ENCODE peak calls at places on chromosomes 2 and 18, in seven cellular contexts. One of them, this sample, is unnamed.

GRCh38 chr18:24465491-24465890 is 5.1 kb downstream of the HRH4 start:
- DNase-seq in mesendoderm: no peak
- DNase-seq in H9: no peak
- DNase-seq in IMR-90: no peak
- DNase-seq in H1: no peak
- DNase-seq in mesenchymal stem cell: no peak
- DNase-seq in trophoblast cell: peak; percentile 62
- DNase-seq in this sample: no peak

GRCh38 chr18:3330622-3331021 is 68.7 kb downstream of the MYL12B start:
- DNase-seq in mesendoderm: peak; percentile 67
- DNase-seq in H9: no peak
- DNase-seq in IMR-90: no peak
- DNase-seq in H1: no peak
- DNase-seq in mesenchymal stem cell: no peak
- DNase-seq in trophoblast cell: peak; percentile 88
- DNase-seq in this sample: no peak

GRCh38 chr2:84223191-84223590 is 235.9 kb downstream of the SUCLG1 start:
- DNase-seq in mesendoderm: no peak
- DNase-seq in H9: no peak
- DNase-seq in IMR-90: peak; percentile 0
- DNase-seq in H1: no peak
- DNase-seq in mesenchymal stem cell: no peak
- DNase-seq in trophoblast cell: no peak
- DNase-seq in this sample: no peak

GRCh38 chr2:138500592-138501426 is 761 bp upstream of the SPOPL start:
- DNase-seq in mesendoderm: no peak
- DNase-seq in H9: no peak
- DNase-seq in IMR-90: no peak
- DNase-seq in H1: no peak
- DNase-seq in mesenchymal stem cell: no peak
- DNase-seq in trophoblast cell: no peak
- DNase-seq in this sample: no peak

GRCh38 chr2:226850024-226850423 is 14.2 kb downstream of the RHBDD1 start:
- DNase-seq in mesendoderm: no peak
- DNase-seq in H9: no peak
- DNase-seq in IMR-90: no peak
- DNase-seq in H1: no peak
- DNase-seq in mesenchymal stem cell: no peak
- DNase-seq in trophoblast cell: peak; percentile 23
- DNase-seq in this sample: no peak

GRCh38 chr2:47907097-47907781 is 941 bp upstream of the FBXO11 start:
- DNase-seq in mesendoderm: peak; percentile 37
- DNase-seq in H9: no peak
- DNase-seq in IMR-90: no peak
- DNase-seq in H1: no peak
- DNase-seq in mesenchymal stem cell: peak; percentile 47
- DNase-seq in trophoblast cell: peak; percentile 68
- DNase-seq in this sample: no peak

GRCh38 chr2:60290534-60290933 is 262.9 kb downstream of the BCL11A start:
- DNase-seq in mesendoderm: no peak
- DNase-seq in H9: no peak
- DNase-seq in IMR-90: no peak
- DNase-seq in H1: no peak
- DNase-seq in mesenchymal stem cell: no peak
- DNase-seq in trophoblast cell: no peak
- DNase-seq in this sample: no peak

GRCh38 chr18:78082776-78083175 is 833.1 kb downstream of the GALR1 start:
- DNase-seq in mesendoderm: no peak
- DNase-seq in H9: no peak
- DNase-seq in IMR-90: no peak
- DNase-seq in H1: no peak
- DNase-seq in mesenchymal stem cell: no peak
- DNase-seq in trophoblast cell: no peak
- DNase-seq in this sample: no peak

GRCh38 chr2:185811580-185811979 is 73.0 kb downstream of the FSIP2 start:
- DNase-seq in mesendoderm: peak; percentile 27
- DNase-seq in H9: no peak
- DNase-seq in IMR-90: no peak
- DNase-seq in H1: no peak
- DNase-seq in mesenchymal stem cell: no peak
- DNase-seq in trophoblast cell: no peak
- DNase-seq in this sample: peak; percentile 5

GRCh38 chr2:75108937-75109482 is 90.3 kb downstream of the TACR1 start:
- DNase-seq in mesendoderm: no peak
- DNase-seq in H9: no peak
- DNase-seq in IMR-90: no peak
- DNase-seq in H1: no peak
- DNase-seq in mesenchymal stem cell: no peak
- DNase-seq in trophoblast cell: peak; percentile 40
- DNase-seq in this sample: no peak

GRCh38 chr2:137357641-137358040 is 592.3 kb downstream of the THSD7B start:
- DNase-seq in mesendoderm: no peak
- DNase-seq in H9: no peak
- DNase-seq in IMR-90: no peak
- DNase-seq in H1: no peak
- DNase-seq in mesenchymal stem cell: no peak
- DNase-seq in trophoblast cell: no peak
- DNase-seq in this sample: no peak

GRCh38 chr18:79876497-79876896 is 75.0 kb downstream of the SLC66A2 start:
- DNase-seq in mesendoderm: no peak
- DNase-seq in H9: peak; percentile 22
- DNase-seq in IMR-90: no peak
- DNase-seq in H1: no peak
- DNase-seq in mesenchymal stem cell: no peak
- DNase-seq in trophoblast cell: no peak
- DNase-seq in this sample: no peak

GRCh38 chr2:28346587-28346986 is 46.1 kb upstream of the FOSL2 start:
- DNase-seq in mesendoderm: no peak
- DNase-seq in H9: no peak
- DNase-seq in IMR-90: peak; percentile 89
- DNase-seq in H1: no peak
- DNase-seq in mesenchymal stem cell: peak; percentile 82
- DNase-seq in trophoblast cell: peak; percentile 43
- DNase-seq in this sample: no peak

GRCh38 chr2:170229744-170230143 is 51.8 kb downstream of the MYO3B start:
- DNase-seq in mesendoderm: no peak
- DNase-seq in H9: no peak
- DNase-seq in IMR-90: peak; percentile 5
- DNase-seq in H1: no peak
- DNase-seq in mesenchymal stem cell: no peak
- DNase-seq in trophoblast cell: no peak
- DNase-seq in this sample: no peak

GRCh38 chr2:208064220-208064951 is 39.1 kb upstream of the PLEKHM3 start:
- DNase-seq in mesendoderm: no peak
- DNase-seq in H9: no peak
- DNase-seq in IMR-90: peak; percentile 94
- DNase-seq in H1: no peak
- DNase-seq in mesenchymal stem cell: peak; percentile 90
- DNase-seq in trophoblast cell: no peak
- DNase-seq in this sample: no peak

GRCh38 chr2:164044637-164045036 is 308.8 kb upstream of the FIGN start:
- DNase-seq in mesendoderm: no peak
- DNase-seq in H9: no peak
- DNase-seq in IMR-90: no peak
- DNase-seq in H1: no peak
- DNase-seq in mesenchymal stem cell: no peak
- DNase-seq in trophoblast cell: no peak
- DNase-seq in this sample: no peak

GRCh38 chr2:133667085-133667484 is 98.8 kb upstream of the NCKAP5 start:
- DNase-seq in mesendoderm: peak; percentile 30
- DNase-seq in H9: no peak
- DNase-seq in IMR-90: peak; percentile 94
- DNase-seq in H1: no peak
- DNase-seq in mesenchymal stem cell: peak; percentile 65
- DNase-seq in trophoblast cell: no peak
- DNase-seq in this sample: no peak

GRCh38 chr2:172710584-172711024 is 25.0 kb upstream of the RAPGEF4 start:
- DNase-seq in mesendoderm: peak; percentile 55
- DNase-seq in H9: no peak
- DNase-seq in IMR-90: peak; percentile 95
- DNase-seq in H1: peak; percentile 52
- DNase-seq in mesenchymal stem cell: peak; percentile 68
- DNase-seq in trophoblast cell: peak; percentile 29
- DNase-seq in this sample: peak; percentile 20

GRCh38 chr2:64424421-64424987 is 29.5 kb upstream of the LGALSL start:
- DNase-seq in mesendoderm: no peak
- DNase-seq in H9: no peak
- DNase-seq in IMR-90: no peak
- DNase-seq in H1: no peak
- DNase-seq in mesenchymal stem cell: no peak
- DNase-seq in trophoblast cell: no peak
- DNase-seq in this sample: no peak

DNA sequence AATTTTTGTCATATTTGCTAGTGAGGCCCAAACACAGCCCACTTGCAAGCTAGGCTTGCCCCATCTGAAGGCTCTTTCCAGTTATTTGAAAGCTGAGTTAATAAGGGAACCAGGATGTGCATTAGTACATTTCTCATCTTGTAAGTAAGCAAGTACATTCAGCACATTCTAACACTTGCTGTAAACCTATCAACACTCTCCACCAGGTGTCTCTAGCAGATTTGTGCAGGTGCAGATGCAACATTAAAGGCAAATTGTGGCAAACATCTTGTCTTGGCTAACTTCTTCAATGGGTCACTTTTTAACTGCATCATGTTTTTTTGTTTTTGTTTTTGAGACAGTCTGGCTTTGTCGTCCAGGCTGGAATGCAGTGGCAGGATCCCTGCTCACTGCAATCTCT is 25.3 kb upstream of the MFSD6 start:
- DNase-seq in mesendoderm: peak; percentile 69
- DNase-seq in H9: no peak
- DNase-seq in IMR-90: peak; percentile 41
- DNase-seq in H1: no peak
- DNase-seq in mesenchymal stem cell: peak; percentile 23
- DNase-seq in trophoblast cell: peak; percentile 74
- DNase-seq in this sample: no peak
- H2BK120ac ChIP-seq in mesendoderm: no peak overlapping the region
- H2BK120ac ChIP-seq in H9: no peak overlapping the region
- H2BK120ac ChIP-seq in IMR-90: no peak overlapping the region
- H2BK120ac ChIP-seq in H1: no peak overlapping the region
- H2BK120ac ChIP-seq in mesenchymal stem cell: no peak overlapping the region
- H2BK120ac ChIP-seq in trophoblast cell: no peak overlapping the region
- H2BK120ac ChIP-seq in this sample: no peak overlapping the region

DNA sequence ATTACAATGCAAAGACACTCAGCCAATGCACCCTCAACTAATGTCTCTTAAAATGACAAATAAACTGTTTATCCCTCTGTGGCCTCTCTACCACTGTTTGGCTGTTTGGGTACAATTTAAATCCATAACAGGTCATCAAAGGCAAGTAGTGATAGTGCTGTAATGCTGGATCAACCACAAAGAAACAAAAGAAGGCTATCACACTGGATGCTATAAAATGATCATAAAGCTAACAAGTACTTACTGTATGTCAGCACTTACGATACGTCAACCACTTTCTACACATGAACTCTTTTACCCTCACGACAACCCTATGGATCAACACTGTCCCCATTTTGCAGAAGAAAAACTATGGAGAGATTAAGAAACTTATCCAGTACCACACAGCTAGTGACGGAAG is 54.1 kb downstream of the RNU4ATAC start:
- DNase-seq in mesendoderm: no peak
- DNase-seq in H9: no peak
- DNase-seq in IMR-90: no peak
- DNase-seq in H1: no peak
- DNase-seq in mesenchymal stem cell: no peak
- DNase-seq in trophoblast cell: no peak
- DNase-seq in this sample: no peak
- H2BK120ac ChIP-seq in mesendoderm: no peak overlapping the region
- H2BK120ac ChIP-seq in H9: no peak overlapping the region
- H2BK120ac ChIP-seq in IMR-90: no peak overlapping the region
- H2BK120ac ChIP-seq in H1: no peak overlapping the region
- H2BK120ac ChIP-seq in mesenchymal stem cell: no peak overlapping the region
- H2BK120ac ChIP-seq in trophoblast cell: no peak overlapping the region
- H2BK120ac ChIP-seq in this sample: no peak overlapping the region

GRCh38 chr2:78780321-78780720 is 245.2 kb upstream of the REG3G start:
- DNase-seq in mesendoderm: no peak
- DNase-seq in H9: no peak
- DNase-seq in IMR-90: no peak
- DNase-seq in H1: no peak
- DNase-seq in mesenchymal stem cell: peak; percentile 3
- DNase-seq in trophoblast cell: no peak
- DNase-seq in this sample: no peak
- H2BK120ac ChIP-seq in mesendoderm: no peak overlapping the region
- H2BK120ac ChIP-seq in H9: no peak overlapping the region
- H2BK120ac ChIP-seq in IMR-90: no peak overlapping the region
- H2BK120ac ChIP-seq in H1: no peak overlapping the region
- H2BK120ac ChIP-seq in mesenchymal stem cell: no peak overlapping the region
- H2BK120ac ChIP-seq in trophoblast cell: no peak overlapping the region
- H2BK120ac ChIP-seq in this sample: no peak overlapping the region

DNA sequence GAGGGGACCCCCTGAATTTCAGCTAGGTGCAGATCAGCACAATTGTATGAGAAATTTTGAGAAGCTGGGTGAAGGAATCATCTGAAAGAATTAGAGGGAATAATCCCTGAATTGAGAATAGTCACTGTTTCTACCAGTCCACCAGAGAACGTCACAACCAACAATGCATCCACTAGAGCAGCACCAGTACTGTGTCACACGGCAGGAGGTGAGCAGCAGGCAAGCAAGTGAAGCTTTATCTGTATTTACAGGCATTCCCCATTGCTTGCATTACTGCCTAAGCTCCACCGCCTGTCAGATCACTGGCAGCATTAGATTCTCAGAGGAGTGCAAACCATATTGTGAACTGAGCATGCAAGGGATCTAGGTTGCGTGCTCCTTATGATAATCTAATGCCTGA is 40.7 kb downstream of the GDF7 start:
- DNase-seq in mesendoderm: peak; percentile 27
- DNase-seq in H9: no peak
- DNase-seq in IMR-90: no peak
- DNase-seq in H1: no peak
- DNase-seq in mesenchymal stem cell: no peak
- DNase-seq in trophoblast cell: no peak
- DNase-seq in this sample: no peak
- H2BK120ac ChIP-seq in mesendoderm: no peak overlapping the region
- H2BK120ac ChIP-seq in H9: no peak overlapping the region
- H2BK120ac ChIP-seq in IMR-90: no peak overlapping the region
- H2BK120ac ChIP-seq in H1: no peak overlapping the region
- H2BK120ac ChIP-seq in mesenchymal stem cell: no peak overlapping the region
- H2BK120ac ChIP-seq in trophoblast cell: no peak overlapping the region
- H2BK120ac ChIP-seq in this sample: no peak overlapping the region

GRCh38 chr2:151766421-151767153 is 32.3 kb upstream of the NEB start:
- DNase-seq in mesendoderm: no peak
- DNase-seq in H9: no peak
- DNase-seq in IMR-90: peak; percentile 19
- DNase-seq in H1: no peak
- DNase-seq in mesenchymal stem cell: peak; percentile 16
- DNase-seq in trophoblast cell: no peak
- DNase-seq in this sample: no peak
- H2BK120ac ChIP-seq in mesendoderm: no peak overlapping the region
- H2BK120ac ChIP-seq in H9: no peak overlapping the region
- H2BK120ac ChIP-seq in IMR-90: no peak overlapping the region
- H2BK120ac ChIP-seq in H1: no peak overlapping the region
- H2BK120ac ChIP-seq in mesenchymal stem cell: no peak overlapping the region
- H2BK120ac ChIP-seq in trophoblast cell: no peak overlapping the region
- H2BK120ac ChIP-seq in this sample: no peak overlapping the region

GRCh38 chr2:3256157-3256556 is 121.5 kb downstream of the EIPR1 start:
- DNase-seq in mesendoderm: no peak
- DNase-seq in H9: no peak
- DNase-seq in IMR-90: no peak
- DNase-seq in H1: no peak
- DNase-seq in mesenchymal stem cell: no peak
- DNase-seq in trophoblast cell: no peak
- DNase-seq in this sample: no peak
- H2BK120ac ChIP-seq in mesendoderm: no peak overlapping the region
- H2BK120ac ChIP-seq in H9: no peak overlapping the region
- H2BK120ac ChIP-seq in IMR-90: no peak overlapping the region
- H2BK120ac ChIP-seq in H1: no peak overlapping the region
- H2BK120ac ChIP-seq in mesenchymal stem cell: no peak overlapping the region
- H2BK120ac ChIP-seq in trophoblast cell: no peak overlapping the region
- H2BK120ac ChIP-seq in this sample: no peak overlapping the region

This sample was measured in neuronal stem cell.